ENCODE peak calls at places on chromosomes 1 and 21, in six cellular contexts. Z, C, L, Q, V and I are unnamed samples.

GRCh38 chr21:16186742-16187141 is 457.0 kb downstream of the USP25 start:
- DNase-seq in C (no peak), L (no peak), Q (no peak), Z (no peak), V (no peak), I (no peak)

GRCh38 chr1:229470406-229471043 is 36.6 kb upstream of the ACTA1 start:
- DNase-seq in V (peak; percentile 6), L (no peak), Z (no peak), Q (no peak), C (no peak), I (no peak)

GRCh38 chr1:27630859-27631491 is 4.0 kb downstream of the FGR start:
- DNase-seq in L (no peak), Q (no peak), C (peak; percentile 73), V (peak; percentile 66), Z (no peak), I (no peak)

GRCh38 chr1:97145321-97145956 is 423.9 kb downstream of the PTBP2 start:
- DNase-seq in C (no peak), Q (no peak), L (peak; percentile 46), Z (no peak), V (no peak), I (no peak)

GRCh38 chr1:70504176-70504820 is 93.2 kb downstream of the CTH start:
- DNase-seq in V (peak; percentile 3), L (no peak), Q (no peak), Z (no peak), C (no peak), I (no peak)

GRCh38 chr21:39952265-39952664 is 85.0 kb downstream of the PCP4 start:
- DNase-seq in L (no peak), Q (no peak), V (no peak), C (no peak), Z (no peak), I (no peak)

GRCh38 chr1:2966940-2967725 is 54.1 kb upstream of the ACTRT2 start:
- DNase-seq in V (peak; percentile 37), Q (no peak), Z (no peak), C (no peak), L (no peak), I (no peak)

GRCh38 chr1:156078728-156079127 is 3.5 kb downstream of the MEX3A start:
- DNase-seq in C (no peak), L (no peak), Z (no peak), Q (no peak), V (no peak), I (no peak)

GRCh38 chr1:247437551-247438535 is 20.1 kb downstream of the OR2B11 start:
- DNase-seq in L (no peak), Q (no peak), Z (no peak), C (no peak), V (no peak), I (no peak)

GRCh38 chr1:37255868-37256267 is 218.5 kb upstream of the ZC3H12A start:
- DNase-seq in Z (no peak), C (no peak), Q (no peak), V (no peak), L (no peak), I (no peak)

GRCh38 chr1:203807211-203807610 is 11.8 kb downstream of the ZBED6 start:
- DNase-seq in C (no peak), Q (no peak), V (no peak), Z (peak; percentile 64), L (no peak), I (no peak)

GRCh38 chr1:220711086-220711809 is 21.1 kb downstream of the C1orf115 start:
- DNase-seq in V (peak; percentile 62), L (no peak), C (no peak), Z (peak; percentile 37), Q (no peak), I (no peak)

GRCh38 chr1:88731475-88731874 is 47.4 kb downstream of the PKN2 start:
- DNase-seq in V (peak; percentile 31), C (peak; percentile 79), Z (no peak), L (peak; percentile 60), Q (peak; percentile 3), I (peak; percentile 19)

GRCh38 chr1:248841702-248842395 is 3.8 kb downstream of the ZNF672 start:
- DNase-seq in C (no peak), Q (no peak), V (peak; percentile 44), Z (no peak), L (no peak), I (no peak)

GRCh38 chr1:21553116-21553926 is 44.1 kb downstream of the ALPL start:
- DNase-seq in V (no peak), C (no peak), L (no peak), Z (no peak), Q (no peak), I (peak; percentile 59)

GRCh38 chr1:111214884-111215283 is 12.6 kb upstream of the CHI3L2 start:
- DNase-seq in V (no peak), L (no peak), Q (no peak), C (no peak), Z (no peak), I (no peak)
- TF ChIP-seq POLR2A in V (no peak), L (no peak), Q (no peak), C (no peak), Z (no peak), I (no peak)

GRCh38 chr1:159918918-159919195 is 6.5 kb downstream of the TAGLN2 start:
- DNase-seq in L (no peak), C (no peak), Q (no peak), V (no peak), Z (no peak), I (no peak)

GRCh38 chr1:159919236-159919865 is 6.0 kb downstream of the TAGLN2 start:
- DNase-seq in Q (no peak), Z (no peak), C (no peak), V (no peak), L (no peak), I (no peak)

GRCh38 chr1:159916240-159917051 is 8.9 kb downstream of the TAGLN2 start:
- DNase-seq in Z (no peak), V (peak; percentile 52), L (no peak), Q (peak; percentile 94), C (no peak), I (peak; percentile 87)

GRCh38 chr1:159918041-159918917 is 7.0 kb downstream of the TAGLN2 start:
- DNase-seq in Q (no peak), L (no peak), V (no peak), C (no peak), Z (no peak), I (no peak)

DNA sequence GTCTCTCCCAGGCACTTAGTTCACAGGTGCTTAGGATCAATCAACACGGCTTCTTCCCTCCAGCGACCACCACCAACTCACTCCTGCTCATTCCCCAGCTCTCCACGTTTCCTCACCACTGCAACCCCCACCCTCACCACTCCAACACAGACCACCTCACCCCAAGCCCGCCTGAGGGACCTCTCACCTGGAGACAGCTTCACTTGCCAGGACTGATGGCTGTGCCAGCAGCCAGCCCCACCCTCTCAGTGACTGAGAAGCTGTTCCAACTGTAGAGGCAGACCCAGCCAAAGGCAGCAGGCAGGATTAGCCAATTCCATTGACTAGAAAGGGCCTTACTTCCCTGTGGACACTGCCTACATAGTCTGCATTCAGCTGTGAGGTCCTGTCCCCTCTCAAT is 7.8 kb downstream of the TAGLN2 start:
- DNase-seq in Z (no peak), Q (no peak), L (no peak), C (no peak), V (peak; percentile 31), I (no peak)
- TF ChIP-seq POLR2A in Z (no peak), Q (no peak), L (no peak), C (no peak), V (no peak), I (no peak)

GRCh38 chr21:44331650-44332306 is 7.4 kb downstream of the CFAP410 start:
- DNase-seq in C (no peak), L (no peak), Q (no peak), Z (no peak), V (no peak), I (no peak)

GRCh38 chr21:44330698-44331097 is 8.5 kb downstream of the CFAP410 start:
- DNase-seq in Z (no peak), C (no peak), Q (no peak), L (no peak), V (no peak), I (no peak)

GRCh38 chr21:44331209-44331608 is 8.0 kb downstream of the CFAP410 start:
- DNase-seq in C (no peak), L (no peak), Q (no peak), V (no peak), Z (no peak), I (no peak)

GRCh38 chr21:44329086-44329889 is 9.9 kb downstream of the CFAP410 start:
- DNase-seq in Z (no peak), L (no peak), V (no peak), C (no peak), Q (no peak), I (no peak)

DNA sequence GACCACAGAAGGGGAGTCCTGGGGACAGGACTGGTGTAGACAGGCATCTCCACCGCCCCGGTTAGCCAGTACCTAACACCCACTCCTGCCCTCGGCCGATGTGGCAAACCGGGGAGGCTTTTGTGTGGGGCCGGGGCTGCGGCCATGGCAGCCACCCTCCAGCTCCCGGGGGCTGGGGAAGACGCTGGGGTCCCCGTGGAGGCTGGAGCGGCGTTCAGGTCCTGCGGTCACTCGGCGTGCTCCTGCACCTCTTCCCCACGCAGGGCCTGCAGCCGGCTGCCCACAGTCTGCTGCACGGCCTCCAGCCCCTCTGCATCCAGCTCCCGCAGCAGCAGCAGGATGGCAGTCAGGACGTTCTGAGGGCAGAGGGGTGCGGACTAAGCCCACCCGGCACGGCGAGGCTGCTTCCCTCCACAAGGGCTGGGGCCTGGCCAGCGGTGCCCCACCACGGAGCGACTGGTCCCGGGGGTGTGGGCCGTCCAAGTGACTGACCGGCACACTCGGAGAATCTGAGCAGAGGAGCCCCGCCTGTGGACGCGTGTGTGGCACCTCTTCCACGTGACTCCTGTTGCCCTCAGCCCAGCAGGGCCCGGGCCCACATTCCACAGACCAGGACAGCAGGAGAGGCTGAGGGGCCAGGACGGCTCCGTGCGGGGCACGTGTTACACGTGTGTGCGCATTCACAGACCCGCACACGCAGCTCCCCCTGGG is 9.1 kb downstream of the CFAP410 start:
- DNase-seq in V (no peak), Q (no peak), Z (no peak), C (no peak), L (no peak), I (no peak)
- TF ChIP-seq POLR2A in V (no peak), Q (no peak), Z (no peak), C (no peak), L (no peak), I (no peak)

DNA sequence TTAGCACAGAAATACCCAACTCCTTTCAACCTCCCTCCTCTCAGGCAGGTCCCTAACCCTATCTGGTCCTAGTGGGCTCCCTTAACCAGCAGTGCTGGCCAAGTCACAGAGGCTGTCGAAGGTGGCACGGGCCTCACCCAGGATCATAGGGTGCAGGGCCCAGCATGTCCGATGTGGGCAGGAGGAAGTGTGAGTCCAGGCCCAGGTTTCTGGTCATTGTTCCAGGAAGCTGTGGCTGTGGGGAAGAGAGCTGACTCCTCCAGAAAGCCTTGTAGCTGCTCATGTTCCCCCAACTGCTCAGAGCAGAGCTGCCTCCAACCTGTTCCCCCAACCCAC is 2.4 kb downstream of the CCDC17 start:
- DNase-seq in Z (no peak), Q (no peak), V (no peak), L (no peak), C (no peak), I (no peak)
- TF ChIP-seq POLR2A in Z (no peak), Q (no peak), V (no peak), L (no peak), C (no peak), I (no peak)